ENCODE peak calls at places on chromosomes 3 and 15, in eight cellular contexts. Z, H, N, E, D, X, G and F are unnamed samples. For H3K4me1, the result is how much of the 10 kb centered on the place peaks cover.

GRCh38 chr3:161413855-161414210 is 42.5 kb upstream of the SPTSSB start:
- DNase-seq in X (no peak), N (no peak), G (no peak), H (no peak), E (no peak), D (no peak), Z (no peak), F (no peak)

GRCh38 chr15:57527382-57528091 is 64.2 kb upstream of the MYZAP start:
- DNase-seq in D (no peak), E (peak), G (peak), N (peak), Z (no peak), X (peak), H (no peak), F (peak)

GRCh38 chr15:70856884-70857546 is 3.1 kb upstream of the LARP6 start:
- DNase-seq in E (peak), X (peak), D (peak), G (peak), Z (peak), N (peak), H (peak), F (no peak)

GRCh38 chr3:60696559-60697125 is 554.6 kb downstream of the FHIT start:
- DNase-seq in Z (no peak), X (no peak), D (no peak), H (no peak), G (no peak), E (no peak), N (no peak), F (no peak)

GRCh38 chr3:33419948-33420347 is 20.3 kb downstream of the UBP1 start:
- DNase-seq in Z (no peak), H (no peak), N (no peak), X (no peak), E (no peak), G (no peak), D (no peak), F (no peak)

GRCh38 chr3:172592898-172593669 is 69.9 kb upstream of the TNFSF10 start:
- DNase-seq in X (no peak), D (no peak), H (no peak), E (no peak), N (no peak), G (no peak), Z (no peak), F (no peak)

GRCh38 chr15:74786659-74787165 is 4.8 kb downstream of the CSK start:
- DNase-seq in E (peak), X (peak), N (no peak), G (no peak), Z (no peak), H (peak), D (peak), F (no peak)

GRCh38 chr3:151856106-151856505 is 17.3 kb upstream of the SUCNR1 start:
- DNase-seq in D (no peak), G (no peak), Z (no peak), H (no peak), N (no peak), X (no peak), E (no peak), F (no peak)

GRCh38 chr3:193592841-193593665 is at the start of gene OPA1:
- DNase-seq in X (peak), Z (peak), H (peak), N (peak), G (peak), E (peak), D (peak), F (peak)

GRCh38 chr15:44033894-44034293 is 161.2 kb downstream of the FRMD5 start:
- DNase-seq in Z (no peak), E (no peak), X (peak), D (no peak), H (no peak), N (peak), G (peak), F (peak)

GRCh38 chr15:91237493-91237892 is 137.4 kb downstream of the SV2B start:
- DNase-seq in X (no peak), Z (no peak), H (no peak), D (no peak), G (no peak), N (no peak), E (no peak), F (no peak)

GRCh38 chr15:29571728-29572454 is 250.4 kb downstream of the TJP1 start:
- DNase-seq in G (peak), N (no peak), H (no peak), X (no peak), D (peak), E (no peak), Z (no peak), F (no peak)

GRCh38 chr15:49313650-49314049 is 109.4 kb upstream of the FGF7 start:
- DNase-seq in X (no peak), D (no peak), Z (no peak), H (no peak), N (peak), E (no peak), G (peak), F (no peak)

GRCh38 chr15:77186518-77187095 is 115.7 kb upstream of the TSPAN3 start:
- DNase-seq in X (no peak), H (no peak), D (no peak), G (peak), N (peak), E (no peak), Z (no peak), F (no peak)

GRCh38 chr15:70215951-70216350 is 118.2 kb upstream of the TLE3 start:
- DNase-seq in N (no peak), D (no peak), H (no peak), X (no peak), G (no peak), Z (no peak), E (no peak), F (no peak)

GRCh38 chr3:50266808-50267207 is 2.1 kb upstream of the SEMA3B start:
- DNase-seq in E (no peak), G (no peak), Z (peak), N (no peak), H (no peak), D (no peak), X (peak), F (no peak)
- H3K4me1 ChIP-seq in E (half or more), G (half or more), Z (under half), N (under half), H (under half), D (under half), X (under half), F (under half)

DNA sequence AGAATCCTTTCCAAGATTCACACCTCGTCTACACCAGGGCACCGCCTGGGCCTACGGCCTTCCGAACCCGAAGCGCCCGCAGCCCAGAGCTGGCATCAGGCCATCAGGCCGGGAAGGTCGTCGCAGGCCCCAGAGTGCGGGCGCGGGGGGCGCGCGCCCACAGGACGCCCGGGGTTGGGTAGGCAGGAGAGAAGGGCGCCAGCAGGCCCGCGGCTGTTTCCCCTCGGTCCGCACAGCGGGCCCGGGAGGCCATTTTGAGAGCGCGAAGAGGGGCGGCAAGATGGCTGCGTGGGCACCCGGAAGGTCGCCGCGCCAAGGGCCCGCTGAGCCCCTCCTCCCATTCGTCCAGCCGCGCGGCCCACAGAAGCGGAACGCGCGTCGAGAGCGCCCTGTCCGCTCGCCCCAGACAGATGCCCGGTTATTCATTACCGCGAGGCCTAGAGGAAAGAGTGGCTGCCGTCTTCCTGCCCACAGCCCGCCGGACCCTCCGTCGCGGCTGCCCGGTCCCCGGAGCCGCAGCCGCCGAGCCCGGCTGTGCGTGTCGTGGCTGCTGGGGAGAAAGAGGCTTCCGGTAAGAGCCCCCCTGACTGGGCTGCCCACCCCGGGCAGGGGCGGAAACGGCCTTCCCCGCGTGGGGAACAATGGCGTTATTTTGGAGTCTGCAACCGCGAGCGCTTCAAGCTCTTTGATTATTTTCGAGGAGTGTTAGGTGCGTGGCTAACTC is 44.2 kb upstream of the POLG start:
- DNase-seq in Z (no peak), H (no peak), N (no peak), G (no peak), E (no peak), D (no peak), X (no peak), F (no peak)
- H3K4me3 ChIP-seq in Z (peak), H (peak), N (no peak), G (no peak), E (peak), D (peak), X (no peak), F (no peak)

GRCh38 chr3:3172627-3173026 is 6.9 kb downstream of the CRBN start:
- DNase-seq in D (no peak), X (no peak), Z (no peak), E (no peak), N (no peak), G (no peak), H (no peak), F (no peak)
- H3K4me1 ChIP-seq in D (under half), X (under half), Z (under half), E (under half), N (under half), G (under half), H (under half), F (under half)

DNA sequence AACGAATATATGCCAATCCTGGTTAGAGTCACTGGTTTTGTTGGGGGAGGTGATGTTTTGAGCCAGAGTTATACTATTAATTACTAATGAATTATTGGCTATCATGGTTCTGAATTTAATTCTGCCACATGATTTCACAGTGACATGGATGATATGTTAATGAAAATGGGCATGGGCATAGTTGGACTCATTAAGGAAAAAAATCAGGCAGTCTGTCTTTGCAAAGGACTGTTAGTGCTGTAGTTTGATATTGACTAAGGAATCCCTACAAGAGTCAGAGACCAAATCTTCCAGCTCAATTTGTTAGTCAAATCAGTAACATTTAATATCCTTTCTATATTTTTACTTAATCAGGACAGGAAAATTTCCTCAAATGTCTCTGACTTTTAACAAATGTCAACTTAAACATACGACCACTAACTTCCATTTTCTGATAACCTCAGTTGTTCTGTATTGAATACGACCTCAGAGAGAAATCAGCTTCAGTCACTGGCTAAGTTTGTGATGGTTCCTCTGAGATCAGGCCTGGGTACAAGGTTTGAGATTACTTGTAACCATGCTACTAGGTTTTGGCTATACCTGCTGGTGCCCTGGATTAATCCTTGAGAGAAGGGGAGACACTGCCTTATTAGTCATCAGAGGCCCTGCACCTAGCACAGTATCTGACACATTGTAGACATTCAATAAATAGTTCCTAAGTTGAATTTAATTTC is 13.3 kb downstream of the NFKBIZ start:
- DNase-seq in G (no peak), X (no peak), N (no peak), H (no peak), E (no peak), D (no peak), Z (no peak), F (no peak)
- H3K4me3 ChIP-seq in G (no peak), X (no peak), N (no peak), H (no peak), E (no peak), D (no peak), Z (no peak), F (no peak)

GRCh38 chr3:30914696-30915095 is 20.2 kb upstream of the GADL1 start:
- DNase-seq in Z (no peak), H (no peak), G (no peak), X (no peak), D (no peak), E (no peak), N (no peak), F (no peak)

GRCh38 chr3:30908466-30909037 is 14.1 kb upstream of the GADL1 start:
- DNase-seq in D (no peak), E (no peak), N (no peak), Z (no peak), X (no peak), G (no peak), H (no peak), F (no peak)

GRCh38 chr3:30915782-30916181 is 21.3 kb upstream of the GADL1 start:
- DNase-seq in N (no peak), E (no peak), X (no peak), D (no peak), Z (no peak), H (no peak), G (no peak), F (no peak)

GRCh38 chr3:30912304-30912703 is 17.8 kb upstream of the GADL1 start:
- DNase-seq in D (no peak), E (no peak), X (no peak), H (no peak), N (no peak), Z (no peak), G (no peak), F (no peak)

GRCh38 chr3:30913176-30913575 is 18.7 kb upstream of the GADL1 start:
- DNase-seq in Z (no peak), X (no peak), H (no peak), G (no peak), D (no peak), E (no peak), N (no peak), F (no peak)
- H3K4me1 ChIP-seq in Z (under half), X (under half), H (under half), G (under half), D (under half), E (under half), N (under half), F (under half)

GRCh38 chr15:67033012-67033411 is 32.4 kb upstream of the SMAD3 start:
- DNase-seq in H (no peak), G (no peak), D (no peak), E (no peak), X (no peak), Z (no peak), N (no peak), F (no peak)
- H3K4me3 ChIP-seq in H (no peak), G (peak), D (no peak), E (no peak), X (no peak), Z (no peak), N (peak), F (peak)

GRCh38 chr3:64166584-64167155 is 58.6 kb downstream of the PRICKLE2 start:
- DNase-seq in X (no peak), D (no peak), N (peak), Z (no peak), E (no peak), G (peak), H (no peak), F (no peak)
- H3K4me1 ChIP-seq in X (under half), D (under half), N (under half), Z (under half), E (half or more), G (under half), H (under half), F (under half)

GRCh38 chr15:96353378-96353930 is 23.0 kb downstream of the NR2F2 start:
- DNase-seq in Z (no peak), G (no peak), H (no peak), N (no peak), X (no peak), E (no peak), D (no peak), F (no peak)
- H3K4me3 ChIP-seq in Z (peak), G (peak), H (no peak), N (peak), X (no peak), E (peak), D (no peak), F (no peak)

GRCh38 chr3:31185004-31185357 is 290.5 kb upstream of the GADL1 start:
- DNase-seq in N (peak), E (no peak), Z (no peak), H (no peak), D (no peak), G (no peak), X (no peak), F (no peak)
- H3K4me1 ChIP-seq in N (under half), E (under half), Z (under half), H (under half), D (under half), G (under half), X (under half), F (under half)

GRCh38 chr15:68204361-68204760 is 771 bp downstream of the CALML4 start:
- DNase-seq in G (no peak), H (no peak), E (peak), D (no peak), Z (no peak), X (no peak), N (no peak), F (no peak)

GRCh38 chr15:68205949-68206539 is 912 bp upstream of the CALML4 start:
- DNase-seq in D (peak), G (no peak), E (peak), H (peak), Z (peak), N (no peak), X (peak), F (no peak)

GRCh38 chr15:68206711-68207151 is 1.6 kb upstream of the CALML4 start:
- DNase-seq in H (no peak), N (no peak), Z (no peak), X (peak), D (no peak), G (no peak), E (peak), F (no peak)

GRCh38 chr15:68204776-68205557 is at the start of gene CALML4:
- DNase-seq in H (peak), Z (peak), E (peak), X (peak), D (peak), G (no peak), N (peak), F (peak)

DNA sequence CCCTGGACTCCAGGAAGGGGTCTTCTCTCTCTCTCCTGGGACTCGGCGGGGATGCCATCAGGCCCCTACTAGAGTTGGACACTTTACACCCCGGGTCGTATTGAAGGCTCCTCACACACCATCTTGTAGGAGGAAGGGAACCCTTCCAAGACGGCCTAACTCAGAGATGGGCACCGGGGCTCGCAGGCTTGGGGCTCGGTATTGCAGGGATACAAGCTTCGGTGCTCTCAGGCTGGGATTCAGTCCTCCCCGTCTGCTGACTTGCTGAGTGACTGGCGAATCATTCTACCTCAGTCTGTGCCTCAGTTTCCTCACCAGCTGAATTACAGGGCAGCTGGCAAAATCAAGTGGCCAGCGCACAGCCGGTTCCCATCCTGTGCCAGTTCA is 419 bp upstream of the CALML4 start:
- DNase-seq in H (no peak), Z (no peak), N (no peak), X (peak), G (no peak), E (no peak), D (no peak), F (no peak)
- H3K4me3 ChIP-seq in H (no peak), Z (no peak), N (no peak), X (no peak), G (no peak), E (peak), D (peak), F (no peak)